ENCODE peak calls at places on chromosomes 6 and 20, in four cellular contexts. H is ureter; Y is CD4-positive, alpha-beta T cell; G is HCT116. C is an unnamed sample.

GRCh38 chr20:14935285-14935684 is 597.9 kb upstream of the FLRT3 start:
- DNase-seq in H (no peak), Y (no peak), G (no peak), C (no peak)

GRCh38 chr20:64044484-64045247 is 4.8 kb downstream of the SOX18 start:
- DNase-seq in H (no peak), Y (no peak), G (peak; percentile 29), C (no peak)

GRCh38 chr6:26556263-26557070 is 18.3 kb downstream of the HMGN4 start:
- DNase-seq in H (no peak), Y (no peak), G (peak; percentile 84), C (no peak)

GRCh38 chr6:6659600-6660327 is 71.2 kb downstream of the LY86 start:
- DNase-seq in H (no peak), Y (no peak), G (no peak), C (no peak)

GRCh38 chr6:121157913-121158312 is 176.4 kb downstream of the TBC1D32 start:
- DNase-seq in H (no peak), Y (no peak), G (no peak), C (no peak)

GRCh38 chr20:25229486-25230176 is 18.3 kb upstream of the PYGB start:
- DNase-seq in H (no peak), Y (no peak), G (no peak), C (no peak)

GRCh38 chr6:40585661-40586269 is 1.4 kb downstream of the LRFN2 start:
- DNase-seq in H (no peak), Y (no peak), G (no peak), C (no peak)

GRCh38 chr20:53157443-53158408 is 185.6 kb downstream of the TSHZ2 start:
- DNase-seq in H (no peak), Y (no peak), G (peak; percentile 72), C (no peak)

GRCh38 chr20:52168116-52168515 is 23.5 kb downstream of the ZFP64 start:
- DNase-seq in H (no peak), Y (no peak), G (no peak), C (no peak)

GRCh38 chr20:62437985-62438384 is 10.6 kb upstream of the RBBP8NL start:
- DNase-seq in H (no peak), Y (no peak), G (no peak), C (no peak)

GRCh38 chr6:72677740-72678139 is 55.9 kb downstream of the KCNQ5 start:
- DNase-seq in H (no peak), Y (no peak), G (no peak), C (no peak)

GRCh38 chr20:48949304-48950170 is 28.0 kb downstream of the ARFGEF2 start:
- DNase-seq in H (no peak), Y (no peak), G (no peak), C (no peak)

GRCh38 chr20:1674990-1675389 is 17.4 kb upstream of the SIRPG start:
- DNase-seq in H (no peak), Y (no peak), G (no peak), C (no peak)